ENCODE peak calls at places on chromosomes 12 and 14, in four cellular contexts. B is upper lobe of left lung, N is right lobe of liver, Q is HCT116. O is an unnamed sample.

GRCh38 chr14:22070119-22070982 is 396.7 kb upstream of the OR4E1 start:
- ATAC-seq in B (no peak), N (peak), Q (no peak), O (peak)

GRCh38 chr14:73058923-73059311 is 583 bp downstream of the RBM25 start:
- ATAC-seq in B (peak), N (peak), Q (peak), O (peak)

GRCh38 chr14:60639677-60640076 is 9.6 kb downstream of the SIX1 start:
- ATAC-seq in B (no peak), N (no peak), Q (no peak), O (no peak)

GRCh38 chr12:110269622-110270124 is 11.4 kb upstream of the ATP2A2 start:
- ATAC-seq in B (peak), N (no peak), Q (peak), O (peak)

GRCh38 chr14:68165274-68165843 is 345.8 kb downstream of the RAD51B start:
- ATAC-seq in B (no peak), N (peak), Q (no peak), O (no peak)

GRCh38 chr12:62806893-62807292 is 128.1 kb downstream of the PPM1H start:
- ATAC-seq in B (no peak), N (no peak), Q (no peak), O (no peak)

GRCh38 chr12:45660330-45660729 is 69.2 kb upstream of the ARID2 start:
- ATAC-seq in B (no peak), N (peak), Q (peak), O (no peak)

GRCh38 chr12:24823808-24824515 is 124.9 kb downstream of the BCAT1 start:
- ATAC-seq in B (no peak), N (no peak), Q (no peak), O (no peak)

GRCh38 chr12:71237128-71237527 is 79.3 kb upstream of the TSPAN8 start:
- ATAC-seq in B (no peak), N (no peak), Q (no peak), O (no peak)

GRCh38 chr12:12357697-12358476 is 1.0 kb downstream of the BORCS5 start:
- ATAC-seq in B (no peak), N (no peak), Q (no peak), O (no peak)

GRCh38 chr12:29582677-29583076 is 85.2 kb upstream of the OVCH1 start:
- ATAC-seq in B (no peak), N (peak), Q (no peak), O (no peak)

GRCh38 chr14:87992349-87992719 is 648 bp downstream of the GALC start:
- ATAC-seq in B (peak), N (peak), Q (no peak), O (no peak)

GRCh38 chr12:120748242-120748641 is 22.6 kb downstream of the ACADS start:
- ATAC-seq in B (peak), N (peak), Q (peak), O (no peak)

GRCh38 chr12:51972849-51973273 is 21.4 kb downstream of the ACVR1B start:
- ATAC-seq in B (peak), N (peak), Q (no peak), O (peak)

GRCh38 chr14:90444077-90444696 is 47.4 kb downstream of the CALM1 start:
- ATAC-seq in B (peak), N (peak), Q (peak), O (no peak)

GRCh38 chr12:108799528-108800243 is 57.7 kb downstream of the SSH1 start:
- ATAC-seq in B (no peak), N (no peak), Q (no peak), O (no peak)

GRCh38 chr14:74573421-74574091 is 38.5 kb downstream of the LTBP2 start:
- ATAC-seq in B (peak), N (no peak), Q (peak), O (no peak)

GRCh38 chr12:123934829-123935228 is 37.8 kb downstream of the CCDC92 start:
- ATAC-seq in B (peak), N (no peak), Q (no peak), O (no peak)

GRCh38 chr12:80860928-80861327 is 76.8 kb downstream of the LIN7A start:
- ATAC-seq in B (peak), N (no peak), Q (no peak), O (no peak)

GRCh38 chr12:41051909-41052308 is 136.2 kb upstream of the PDZRN4 start:
- ATAC-seq in B (no peak), N (peak), Q (no peak), O (no peak)

GRCh38 chr12:104964167-104964566 is 6.1 kb upstream of the SLC41A2 start:
- ATAC-seq in B (no peak), N (no peak), Q (no peak), O (no peak)

GRCh38 chr12:130955238-130955816 is 1.6 kb downstream of the ADGRD1 start:
- ATAC-seq in B (peak), N (no peak), Q (no peak), O (peak)

GRCh38 chr12:123149828-123150272 is 1.0 kb downstream of the PITPNM2 start:
- ATAC-seq in B (no peak), N (peak), Q (no peak), O (no peak)

GRCh38 chr12:68423175-68423574 is 91.0 kb upstream of the MDM1 start:
- ATAC-seq in B (no peak), N (peak), Q (no peak), O (no peak)

GRCh38 chr12:132887513-132888341 is at the start of gene CHFR:
- ATAC-seq in B (peak), N (peak), Q (no peak), O (peak)

GRCh38 chr12:56601503-56601902 is 28.6 kb downstream of the BAZ2A start:
- ATAC-seq in B (no peak), N (peak), Q (peak), O (peak)

GRCh38 chr14:67413806-67414769 is 2.1 kb upstream of the PLEK2 start:
- ATAC-seq in B (no peak), N (no peak), Q (peak), O (no peak)

GRCh38 chr12:41442905-41443304 is 254.8 kb downstream of the PDZRN4 start:
- ATAC-seq in B (no peak), N (peak), Q (no peak), O (no peak)

GRCh38 chr14:91223028-91223783 is 21.3 kb downstream of the GPR68 start:
- ATAC-seq in B (no peak), N (peak), Q (peak), O (no peak)

GRCh38 chr12:88401153-88401552 is 179.1 kb downstream of the KITLG start:
- ATAC-seq in B (no peak), N (no peak), Q (no peak), O (no peak)

GRCh38 chr14:104639889-104640548 is 35.4 kb upstream of the TMEM179 start:
- ATAC-seq in B (peak), N (peak), Q (peak), O (peak)
- H3K27ac ChIP-seq in B (no peak), N (no peak), Q (no peak), O (no peak)

GRCh38 chr14:52025310-52025709 is 36.0 kb downstream of the RTRAF start:
- ATAC-seq in B (no peak), N (peak), Q (no peak), O (peak)

GRCh38 chr14:52023518-52023917 is 34.2 kb downstream of the RTRAF start:
- ATAC-seq in B (no peak), N (no peak), Q (no peak), O (peak)

GRCh38 chr14:52026921-52027320 is 37.6 kb downstream of the RTRAF start:
- ATAC-seq in B (no peak), N (no peak), Q (no peak), O (no peak)

GRCh38 chr14:52029881-52030280 is 39.0 kb downstream of the NID2 start:
- ATAC-seq in B (no peak), N (no peak), Q (no peak), O (no peak)

DNA sequence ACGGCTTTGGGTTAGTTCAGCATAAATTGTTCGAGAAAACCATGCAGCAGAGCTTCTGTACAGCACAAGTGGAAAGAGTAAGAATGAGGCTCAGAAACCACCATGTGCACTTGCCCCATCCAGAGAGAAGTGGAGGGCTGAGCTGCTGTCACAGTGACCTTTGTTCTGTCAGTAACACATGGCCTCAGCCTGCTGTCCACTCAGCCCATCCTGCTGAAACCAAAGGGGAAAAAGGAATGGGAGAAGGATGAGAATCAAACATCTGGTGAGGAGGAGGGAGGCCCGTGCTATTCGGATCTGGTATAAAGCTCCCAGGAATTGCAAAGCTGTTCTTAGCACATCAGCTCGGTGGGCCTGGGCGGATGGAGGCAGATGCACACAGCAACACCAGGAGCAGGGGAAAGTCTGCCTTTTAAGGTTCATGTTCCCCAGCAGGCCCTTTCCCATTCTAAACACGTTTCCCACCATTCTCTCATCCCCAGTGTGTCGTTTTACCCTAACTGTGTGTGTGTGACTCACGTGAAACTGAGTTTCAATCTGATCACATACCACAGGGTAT is 36.7 kb downstream of the RTRAF start:
- ATAC-seq in B (no peak), N (peak), Q (no peak), O (no peak)
- H3K27ac ChIP-seq in B (no peak), N (no peak), Q (no peak), O (peak)

DNA sequence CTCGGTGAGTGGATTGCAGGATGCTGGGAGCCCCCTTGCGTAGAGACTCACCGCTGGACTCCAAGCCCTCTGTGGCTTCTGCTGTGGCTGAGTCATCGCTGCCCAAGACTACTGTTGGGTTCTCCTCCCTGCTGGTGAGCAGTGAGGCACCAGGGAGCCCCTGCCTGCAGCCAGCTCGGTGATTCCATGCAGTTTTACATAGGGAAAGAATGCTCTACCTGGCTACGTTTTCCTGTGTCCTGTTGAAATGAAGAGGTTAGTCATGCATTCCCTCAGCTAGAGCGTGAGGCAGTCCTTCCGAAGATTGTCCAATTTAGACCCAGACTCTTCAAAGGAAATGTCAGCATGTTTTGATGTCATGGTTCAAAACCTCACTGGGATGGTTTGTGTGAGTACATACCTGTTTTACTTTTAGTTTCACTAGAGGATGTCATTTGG is 28.2 kb downstream of the TRAF3 start:
- ATAC-seq in B (no peak), N (no peak), Q (peak), O (no peak)
- H3K27ac ChIP-seq in B (no peak), N (no peak), Q (peak), O (no peak)

GRCh38 chr14:97413991-97414717 is 617.0 kb downstream of the VRK1 start:
- ATAC-seq in B (no peak), N (no peak), Q (no peak), O (no peak)
- H3K27ac ChIP-seq in B (no peak), N (no peak), Q (no peak), O (no peak)

GRCh38 chr12:1204581-1205121 is 213.6 kb downstream of the ERC1 start:
- ATAC-seq in B (no peak), N (peak), Q (no peak), O (no peak)

GRCh38 chr12:1203735-1204019 is 212.7 kb downstream of the ERC1 start:
- ATAC-seq in B (no peak), N (no peak), Q (no peak), O (no peak)

GRCh38 chr12:1201030-1201429 is 210.0 kb downstream of the ERC1 start:
- ATAC-seq in B (no peak), N (no peak), Q (no peak), O (no peak)

GRCh38 chr12:1199700-1200099 is 208.7 kb downstream of the ERC1 start:
- ATAC-seq in B (no peak), N (peak), Q (no peak), O (peak)

GRCh38 chr12:1201886-1202285 is 210.9 kb downstream of the ERC1 start:
- ATAC-seq in B (no peak), N (no peak), Q (no peak), O (no peak)
- H3K27ac ChIP-seq in B (no peak), N (no peak), Q (no peak), O (no peak)

DNA sequence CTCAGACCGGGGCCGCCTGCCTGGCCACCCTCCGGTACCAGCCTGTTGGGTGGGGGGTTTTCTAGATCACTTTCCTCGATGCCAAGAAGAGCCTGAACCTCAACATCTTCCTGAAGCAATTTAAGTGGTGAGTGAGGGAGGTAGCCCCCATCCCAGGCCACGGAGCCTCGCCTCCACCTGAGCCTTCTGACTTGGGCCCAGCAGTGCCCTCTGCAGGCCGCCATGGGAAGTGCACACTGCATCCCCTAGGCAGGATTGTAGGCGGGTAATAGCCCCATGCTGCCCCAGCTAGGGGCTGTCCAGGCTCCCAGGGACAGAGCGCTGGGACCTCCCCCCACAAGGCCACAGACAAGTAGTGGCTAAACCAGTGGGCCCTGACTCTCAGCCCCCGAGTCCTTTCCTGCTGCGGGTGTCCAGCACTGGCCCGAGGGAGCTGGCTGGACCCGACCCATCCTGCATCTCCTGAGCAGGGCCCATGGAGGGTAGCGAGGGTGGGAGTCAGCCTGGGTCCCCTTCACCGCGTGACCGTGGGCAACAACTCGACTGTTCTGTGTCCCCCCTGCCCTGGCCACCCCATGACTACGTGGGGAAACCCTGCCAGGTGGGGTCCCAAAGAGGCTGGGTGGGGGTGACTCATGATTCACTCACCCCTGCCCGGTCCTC is 15.3 kb upstream of the ADSS1 start:
- ATAC-seq in B (peak), N (peak), Q (peak), O (peak)
- H3K27ac ChIP-seq in B (no peak), N (no peak), Q (peak), O (peak)

GRCh38 chr12:75909714-75910451 is 121.7 kb downstream of the PHLDA1 start:
- ATAC-seq in B (no peak), N (no peak), Q (no peak), O (no peak)
- H3K27ac ChIP-seq in B (peak), N (no peak), Q (peak), O (peak)

GRCh38 chr14:78605065-78605762 is 435.0 kb downstream of the NRXN3 start:
- ATAC-seq in B (no peak), N (no peak), Q (no peak), O (no peak)

GRCh38 chr14:78611031-78611430 is 440.9 kb downstream of the NRXN3 start:
- ATAC-seq in B (no peak), N (no peak), Q (no peak), O (no peak)

GRCh38 chr14:78608998-78609787 is 439.0 kb downstream of the NRXN3 start:
- ATAC-seq in B (no peak), N (no peak), Q (no peak), O (no peak)

GRCh38 chr14:78611796-78612571 is 441.8 kb downstream of the NRXN3 start:
- ATAC-seq in B (no peak), N (no peak), Q (no peak), O (no peak)

DNA sequence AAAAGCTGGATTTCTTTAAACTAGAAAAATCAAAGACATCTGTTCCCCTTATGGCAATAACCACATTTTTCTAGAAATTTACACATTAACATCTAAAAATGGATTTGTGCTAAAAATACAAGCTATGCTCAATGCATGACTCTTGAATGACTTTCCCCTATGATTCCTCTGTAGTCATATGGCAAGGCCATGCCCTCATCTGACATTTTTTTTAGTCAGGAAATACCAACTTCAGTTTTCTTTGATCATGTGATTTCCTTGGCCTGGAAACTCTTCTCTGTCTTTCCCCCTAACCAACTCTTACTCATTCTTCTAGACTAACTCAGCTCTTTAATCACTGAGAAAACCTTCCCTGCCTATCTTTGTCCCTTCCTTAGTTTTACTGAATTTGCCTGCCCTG is 435.9 kb downstream of the NRXN3 start:
- ATAC-seq in B (no peak), N (no peak), Q (no peak), O (no peak)
- H3K27ac ChIP-seq in B (no peak), N (no peak), Q (no peak), O (no peak)

GRCh38 chr14:93267149-93267711 is 60.2 kb downstream of the UBR7 start:
- ATAC-seq in B (no peak), N (no peak), Q (no peak), O (no peak)
- H3K27ac ChIP-seq in B (no peak), N (no peak), Q (no peak), O (no peak)

GRCh38 chr12:112386726-112387125 is 4.5 kb upstream of the HECTD4 start:
- ATAC-seq in B (no peak), N (no peak), Q (no peak), O (no peak)
- H3K27ac ChIP-seq in B (no peak), N (no peak), Q (peak), O (no peak)